ENCODE peak calls at places on chromosomes 1 and 21, in seven cellular contexts. U, X, G, N, V, L and C are unnamed samples.

GRCh38 chr1:156499703-156500577 is 635 bp downstream of the MEF2D start:
- DNase-seq in U (no peak), X (peak; percentile 53), G (no peak), N (peak; percentile 75), V (no peak), L (no peak), C (no peak)

GRCh38 chr1:47705517-47706130 is 267.8 kb downstream of the FOXD2 start:
- DNase-seq in U (no peak), X (no peak), G (no peak), N (no peak), V (no peak), L (no peak), C (no peak)

GRCh38 chr21:18369115-18369514 is 34.5 kb downstream of the TMPRSS15 start:
- DNase-seq in U (no peak), X (no peak), G (no peak), N (peak; percentile 15), V (no peak), L (peak; percentile 2), C (no peak)

GRCh38 chr1:33086384-33086850 is 5.5 kb downstream of the AZIN2 start:
- DNase-seq in U (peak; percentile 62), X (peak; percentile 85), G (peak; percentile 33), N (peak; percentile 80), V (peak; percentile 5), L (peak; percentile 69), C (peak; percentile 59)

GRCh38 chr1:47627471-47628370 is 189.9 kb downstream of the FOXD2 start:
- DNase-seq in U (no peak), X (no peak), G (no peak), N (peak; percentile 55), V (no peak), L (no peak), C (no peak)

GRCh38 chr1:149844650-149845255 is 54.6 kb upstream of the BOLA1 start:
- DNase-seq in U (no peak), X (peak; percentile 12), G (no peak), N (no peak), V (no peak), L (no peak), C (no peak)

GRCh38 chr21:15486460-15487241 is 243.1 kb upstream of the USP25 start:
- DNase-seq in U (no peak), X (no peak), G (no peak), N (no peak), V (no peak), L (peak; percentile 6), C (no peak)

GRCh38 chr21:41171210-41171609 is 3.2 kb downstream of the BACE2 start:
- DNase-seq in U (no peak), X (no peak), G (no peak), N (no peak), V (no peak), L (no peak), C (no peak)

GRCh38 chr21:38721983-38722382 is 83.7 kb upstream of the ETS2 start:
- DNase-seq in U (no peak), X (no peak), G (no peak), N (no peak), V (no peak), L (no peak), C (no peak)

GRCh38 chr1:40825430-40825778 is 36.8 kb downstream of the CITED4 start:
- DNase-seq in U (no peak), X (no peak), G (no peak), N (no peak), V (no peak), L (no peak), C (no peak)

GRCh38 chr21:39114871-39115658 is 68.2 kb downstream of the PSMG1 start:
- DNase-seq in U (no peak), X (no peak), G (no peak), N (no peak), V (no peak), L (peak; percentile 29), C (no peak)

GRCh38 chr1:118989878-118990378 is 1.8 kb upstream of the TBX15 start:
- DNase-seq in U (no peak), X (no peak), G (no peak), N (no peak), V (no peak), L (no peak), C (no peak)

GRCh38 chr1:193654951-193655705 is 468.7 kb upstream of the B3GALT2 start:
- DNase-seq in U (peak; percentile 2), X (no peak), G (no peak), N (no peak), V (no peak), L (no peak), C (no peak)

GRCh38 chr21:46515109-46515508 is 56.4 kb downstream of the DIP2A start:
- DNase-seq in U (no peak), X (no peak), G (no peak), N (no peak), V (no peak), L (no peak), C (no peak)

GRCh38 chr1:202281316-202282016 is 60.3 kb downstream of the UBE2T start:
- DNase-seq in U (no peak), X (no peak), G (no peak), N (no peak), V (no peak), L (no peak), C (no peak)

GRCh38 chr21:43744725-43745124 is 25.8 kb downstream of the PDXK start:
- DNase-seq in U (no peak), X (no peak), G (no peak), N (no peak), V (no peak), L (no peak), C (no peak)
- TF ChIP-seq REST in U (no peak), X (no peak), G (no peak), N (no peak), V (no peak), L (no peak), C (no peak)

GRCh38 chr21:36463204-36463603 is 16.7 kb downstream of the CLDN14 start:
- DNase-seq in U (no peak), X (no peak), G (no peak), N (no peak), V (no peak), L (no peak), C (no peak)

GRCh38 chr21:36463991-36464390 is 15.9 kb downstream of the CLDN14 start:
- DNase-seq in U (no peak), X (no peak), G (no peak), N (no peak), V (no peak), L (no peak), C (no peak)

GRCh38 chr21:36464590-36464989 is 15.3 kb downstream of the CLDN14 start:
- DNase-seq in U (no peak), X (no peak), G (no peak), N (no peak), V (no peak), L (no peak), C (no peak)

GRCh38 chr21:36466061-36466511 is 13.8 kb downstream of the CLDN14 start:
- DNase-seq in U (no peak), X (no peak), G (no peak), N (no peak), V (no peak), L (no peak), C (no peak)

DNA sequence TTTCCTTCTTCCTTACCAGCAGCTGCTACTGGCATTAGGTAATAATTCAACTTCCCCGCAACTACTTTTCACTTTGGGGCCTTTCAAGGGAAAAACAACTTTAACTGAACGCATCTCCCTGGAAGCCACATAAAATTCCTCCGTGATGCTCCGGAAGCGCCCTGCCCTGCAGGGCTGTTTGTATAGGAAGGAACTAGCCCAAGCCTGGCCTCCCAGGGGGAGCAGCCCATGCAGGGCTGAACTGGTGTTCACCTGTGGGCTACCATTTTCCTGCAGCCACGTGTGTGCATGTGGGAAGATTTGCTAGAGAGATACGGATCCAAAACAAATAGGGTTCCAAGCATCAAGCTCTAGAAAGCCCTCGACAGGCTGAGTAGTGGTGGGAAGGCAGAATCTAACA is 14.4 kb downstream of the CLDN14 start:
- DNase-seq in U (no peak), X (no peak), G (no peak), N (no peak), V (no peak), L (no peak), C (no peak)
- H3K9me3 ChIP-seq in U (no peaks in the 10 kb centered on the region), X (no peaks in the 10 kb centered on the region), G (no peaks in the 10 kb centered on the region), N (no peaks in the 10 kb centered on the region), V (no peaks in the 10 kb centered on the region), L (no peaks in the 10 kb centered on the region), C (no peaks in the 10 kb centered on the region)

GRCh38 chr1:68151690-68152089 is 80.6 kb downstream of the WLS start:
- DNase-seq in U (no peak), X (no peak), G (no peak), N (no peak), V (no peak), L (no peak), C (no peak)

GRCh38 chr1:68149110-68149798 is 83.1 kb downstream of the WLS start:
- DNase-seq in U (no peak), X (no peak), G (no peak), N (no peak), V (no peak), L (no peak), C (no peak)

GRCh38 chr1:68148631-68149030 is 83.7 kb downstream of the WLS start:
- DNase-seq in U (no peak), X (no peak), G (no peak), N (no peak), V (no peak), L (no peak), C (no peak)

GRCh38 chr1:68147534-68147933 is 84.8 kb downstream of the WLS start:
- DNase-seq in U (no peak), X (no peak), G (no peak), N (no peak), V (no peak), L (no peak), C (no peak)

GRCh38 chr1:68149907-68150306 is 82.4 kb downstream of the WLS start:
- DNase-seq in U (no peak), X (no peak), G (no peak), N (no peak), V (no peak), L (no peak), C (no peak)
- TF ChIP-seq REST in U (no peak), X (no peak), G (no peak), N (no peak), V (no peak), L (no peak), C (no peak)

GRCh38 chr1:84606977-84607376 is 32.7 kb upstream of the CTBS start:
- DNase-seq in U (no peak), X (no peak), G (no peak), N (no peak), V (no peak), L (no peak), C (no peak)

GRCh38 chr1:84611796-84612195 is 37.6 kb upstream of the CTBS start:
- DNase-seq in U (no peak), X (no peak), G (no peak), N (no peak), V (no peak), L (no peak), C (no peak)

GRCh38 chr1:84613887-84614286 is 39.6 kb upstream of the CTBS start:
- DNase-seq in U (no peak), X (no peak), G (no peak), N (no peak), V (no peak), L (no peak), C (no peak)

GRCh38 chr1:84613026-84613425 is 38.8 kb upstream of the CTBS start:
- DNase-seq in U (no peak), X (no peak), G (no peak), N (no peak), V (no peak), L (no peak), C (no peak)

DNA sequence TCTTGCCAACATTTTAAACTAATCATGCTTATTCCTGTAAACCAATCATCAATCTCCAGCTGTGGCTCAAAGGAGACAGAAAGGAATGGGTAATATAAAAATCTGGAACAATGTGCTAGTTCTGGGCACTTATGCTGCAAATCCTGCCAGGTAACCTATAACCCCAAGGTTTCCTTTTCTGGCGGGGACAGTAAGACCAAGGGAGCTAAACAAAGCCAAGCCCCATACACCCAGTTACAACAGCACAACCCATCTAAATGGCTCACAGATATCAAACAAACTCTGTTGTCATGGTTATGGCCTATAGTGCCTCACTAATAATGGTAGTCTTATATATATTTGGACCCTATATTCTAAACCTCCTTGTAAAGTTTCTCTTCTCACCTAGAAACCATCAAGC is 36.9 kb upstream of the CTBS start:
- DNase-seq in U (no peak), X (no peak), G (no peak), N (no peak), V (no peak), L (no peak), C (no peak)
- H3K9me3 ChIP-seq in U (peaks cover 19% of the 10 kb centered on the region), X (peaks cover 20% of the 10 kb centered on the region), G (peaks cover 5% of the 10 kb centered on the region), N (peaks cover 5% of the 10 kb centered on the region), V (peaks cover 20% of the 10 kb centered on the region), L (peaks cover 27% of the 10 kb centered on the region), C (peaks cover 27% of the 10 kb centered on the region)